ENCODE peak calls at places on chromosomes 11 and 22, in nine cellular contexts. One of them, this sample, is unnamed.

GRCh38 chr11:58963551-58964075 is 24.3 kb downstream of the GLYATL1 start:
- DNase-seq in tibial nerve: no peak
- DNase-seq in ovary: no peak
- DNase-seq in heart right ventricle: no peak
- DNase-seq in fibroblast of the aortic adventitia: peak; percentile 85
- DNase-seq in mesothelial cell of epicardium: no peak
- DNase-seq in cardiac muscle cell: peak; percentile 46
- DNase-seq in testis: peak; percentile 19
- DNase-seq in coronary artery: no peak
- DNase-seq in this sample: no peak

GRCh38 chr22:50004923-50005322 is 7.6 kb downstream of the IL17REL start:
- DNase-seq in coronary artery: no peak
- DNase-seq in tibial nerve: no peak
- DNase-seq in mesothelial cell of epicardium: no peak
- DNase-seq in heart right ventricle: no peak
- DNase-seq in testis: no peak
- DNase-seq in fibroblast of the aortic adventitia: no peak
- DNase-seq in cardiac muscle cell: no peak
- DNase-seq in ovary: no peak
- DNase-seq in this sample: no peak

GRCh38 chr11:122655527-122656072 is at the start of gene UBASH3B:
- DNase-seq in testis: peak; percentile 93
- DNase-seq in heart right ventricle: peak; percentile 79
- DNase-seq in tibial nerve: peak; percentile 48
- DNase-seq in ovary: peak; percentile 64
- DNase-seq in coronary artery: peak; percentile 82
- DNase-seq in cardiac muscle cell: peak; percentile 84
- DNase-seq in fibroblast of the aortic adventitia: peak; percentile 83
- DNase-seq in mesothelial cell of epicardium: peak; percentile 52
- DNase-seq in this sample: no peak

GRCh38 chr11:107593941-107594340 is 3.0 kb downstream of the ELMOD1 start:
- DNase-seq in ovary: no peak
- DNase-seq in tibial nerve: no peak
- DNase-seq in testis: no peak
- DNase-seq in fibroblast of the aortic adventitia: no peak
- DNase-seq in coronary artery: no peak
- DNase-seq in mesothelial cell of epicardium: no peak
- DNase-seq in cardiac muscle cell: peak; percentile 20
- DNase-seq in heart right ventricle: no peak
- DNase-seq in this sample: no peak

GRCh38 chr11:104462346-104462745 is 298.4 kb upstream of the PDGFD start:
- DNase-seq in coronary artery: no peak
- DNase-seq in ovary: peak; percentile 24
- DNase-seq in heart right ventricle: peak; percentile 25
- DNase-seq in cardiac muscle cell: no peak
- DNase-seq in fibroblast of the aortic adventitia: peak; percentile 47
- DNase-seq in mesothelial cell of epicardium: no peak
- DNase-seq in tibial nerve: no peak
- DNase-seq in testis: no peak
- DNase-seq in this sample: no peak

GRCh38 chr11:129426776-129427175 is 51.1 kb downstream of the BARX2 start:
- DNase-seq in cardiac muscle cell: no peak
- DNase-seq in mesothelial cell of epicardium: no peak
- DNase-seq in fibroblast of the aortic adventitia: no peak
- DNase-seq in coronary artery: no peak
- DNase-seq in ovary: no peak
- DNase-seq in tibial nerve: no peak
- DNase-seq in heart right ventricle: no peak
- DNase-seq in testis: no peak
- DNase-seq in this sample: peak; percentile 51

GRCh38 chr11:104043678-104044239 is 7.3 kb downstream of the DDI1 start:
- DNase-seq in testis: no peak
- DNase-seq in mesothelial cell of epicardium: no peak
- DNase-seq in coronary artery: no peak
- DNase-seq in cardiac muscle cell: no peak
- DNase-seq in ovary: no peak
- DNase-seq in fibroblast of the aortic adventitia: peak; percentile 70
- DNase-seq in tibial nerve: no peak
- DNase-seq in heart right ventricle: no peak
- DNase-seq in this sample: no peak

GRCh38 chr11:122977455-122978302 is 4.0 kb downstream of the BSX start:
- DNase-seq in coronary artery: no peak
- DNase-seq in heart right ventricle: no peak
- DNase-seq in ovary: no peak
- DNase-seq in mesothelial cell of epicardium: no peak
- DNase-seq in fibroblast of the aortic adventitia: no peak
- DNase-seq in tibial nerve: no peak
- DNase-seq in cardiac muscle cell: peak; percentile 31
- DNase-seq in testis: no peak
- DNase-seq in this sample: no peak

GRCh38 chr11:56700242-56700918 is 1.5 kb downstream of the OR9G1 start:
- DNase-seq in cardiac muscle cell: no peak
- DNase-seq in mesothelial cell of epicardium: no peak
- DNase-seq in testis: no peak
- DNase-seq in fibroblast of the aortic adventitia: no peak
- DNase-seq in ovary: no peak
- DNase-seq in coronary artery: no peak
- DNase-seq in tibial nerve: no peak
- DNase-seq in heart right ventricle: no peak
- DNase-seq in this sample: no peak

GRCh38 chr22:48923165-48923875 is 904.4 kb downstream of the BRD1 start:
- DNase-seq in cardiac muscle cell: no peak
- DNase-seq in ovary: no peak
- DNase-seq in heart right ventricle: no peak
- DNase-seq in mesothelial cell of epicardium: no peak
- DNase-seq in testis: no peak
- DNase-seq in coronary artery: no peak
- DNase-seq in fibroblast of the aortic adventitia: no peak
- DNase-seq in tibial nerve: no peak
- DNase-seq in this sample: peak; percentile 69

GRCh38 chr11:34837246-34837856 is 78.8 kb downstream of the APIP start:
- DNase-seq in mesothelial cell of epicardium: no peak
- DNase-seq in testis: peak; percentile 22
- DNase-seq in coronary artery: no peak
- DNase-seq in fibroblast of the aortic adventitia: no peak
- DNase-seq in heart right ventricle: no peak
- DNase-seq in tibial nerve: no peak
- DNase-seq in cardiac muscle cell: no peak
- DNase-seq in ovary: no peak
- DNase-seq in this sample: no peak

GRCh38 chr11:85628771-85629341 is 463 bp downstream of the TMEM126B start:
- DNase-seq in ovary: no peak
- DNase-seq in mesothelial cell of epicardium: no peak
- DNase-seq in fibroblast of the aortic adventitia: peak; percentile 5
- DNase-seq in heart right ventricle: no peak
- DNase-seq in coronary artery: no peak
- DNase-seq in tibial nerve: no peak
- DNase-seq in cardiac muscle cell: no peak
- DNase-seq in testis: no peak
- DNase-seq in this sample: no peak

GRCh38 chr11:57324154-57324885 is 432 bp downstream of the TNKS1BP1 start:
- DNase-seq in coronary artery: no peak
- DNase-seq in tibial nerve: no peak
- DNase-seq in cardiac muscle cell: peak; percentile 76
- DNase-seq in mesothelial cell of epicardium: peak; percentile 65
- DNase-seq in ovary: peak; percentile 68
- DNase-seq in heart right ventricle: peak; percentile 45
- DNase-seq in fibroblast of the aortic adventitia: peak; percentile 52
- DNase-seq in testis: peak; percentile 43
- DNase-seq in this sample: peak; percentile 89

GRCh38 chr22:49598338-49598737 is 229.3 kb downstream of the BRD1 start:
- DNase-seq in cardiac muscle cell: no peak
- DNase-seq in fibroblast of the aortic adventitia: no peak
- DNase-seq in heart right ventricle: no peak
- DNase-seq in testis: no peak
- DNase-seq in ovary: no peak
- DNase-seq in mesothelial cell of epicardium: no peak
- DNase-seq in coronary artery: no peak
- DNase-seq in tibial nerve: no peak
- DNase-seq in this sample: no peak

DNA sequence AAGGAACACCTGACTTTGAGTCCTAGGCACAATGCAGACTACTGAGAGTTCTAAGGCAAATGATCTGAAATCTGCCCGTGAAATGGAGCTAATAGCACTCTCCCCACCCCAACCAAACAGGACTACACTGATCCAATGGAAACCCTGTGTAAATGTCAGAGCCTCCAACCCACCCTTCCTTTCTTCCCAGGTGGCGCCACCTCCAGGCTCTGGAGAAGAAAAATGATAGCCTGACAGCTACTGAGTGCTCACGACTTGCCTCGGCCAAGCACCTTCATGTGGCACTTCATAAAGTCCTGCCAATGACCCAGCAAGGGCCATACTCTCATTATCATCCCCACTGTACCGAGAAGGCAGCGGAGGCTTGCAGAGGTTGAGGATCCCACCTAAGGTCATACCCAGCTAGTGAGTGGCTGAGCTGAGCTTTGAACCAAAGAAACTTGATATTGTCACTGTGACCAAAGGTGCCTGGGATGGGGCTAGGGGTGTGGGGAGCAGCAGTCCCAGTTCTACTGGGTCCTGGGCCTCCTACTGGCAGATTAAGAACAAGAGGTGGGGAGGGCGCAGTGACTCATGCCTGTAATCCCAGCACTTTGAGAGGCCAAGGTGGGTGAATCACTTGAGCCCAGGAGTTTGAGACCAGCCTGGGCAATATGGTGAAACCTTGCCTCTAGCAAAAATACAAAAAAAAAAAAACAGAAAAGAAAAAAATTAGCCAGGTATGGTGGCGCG is 20.5 kb downstream of the TST start:
- DNase-seq in cardiac muscle cell: no peak
- DNase-seq in heart right ventricle: no peak
- DNase-seq in mesothelial cell of epicardium: no peak
- DNase-seq in ovary: no peak
- DNase-seq in fibroblast of the aortic adventitia: peak; percentile 18
- DNase-seq in tibial nerve: no peak
- DNase-seq in testis: no peak
- DNase-seq in coronary artery: no peak
- DNase-seq in this sample: no peak
- TF ChIP-seq CTCF in cardiac muscle cell: no peak
- TF ChIP-seq CTCF in heart right ventricle: no peak
- TF ChIP-seq CTCF in mesothelial cell of epicardium: no peak
- TF ChIP-seq CTCF in ovary: no peak
- TF ChIP-seq CTCF in fibroblast of the aortic adventitia: no peak
- TF ChIP-seq CTCF in tibial nerve: no peak
- TF ChIP-seq CTCF in testis: no peak
- TF ChIP-seq CTCF in coronary artery: no peak
- TF ChIP-seq CTCF in this sample: no peak

GRCh38 chr22:42699953-42700352 is 20.7 kb downstream of the A4GALT start:
- DNase-seq in fibroblast of the aortic adventitia: no peak
- DNase-seq in heart right ventricle: no peak
- DNase-seq in mesothelial cell of epicardium: no peak
- DNase-seq in cardiac muscle cell: no peak
- DNase-seq in coronary artery: no peak
- DNase-seq in ovary: no peak
- DNase-seq in tibial nerve: no peak
- DNase-seq in testis: no peak
- DNase-seq in this sample: no peak

GRCh38 chr22:42699281-42699681 is 21.4 kb downstream of the A4GALT start:
- DNase-seq in tibial nerve: no peak
- DNase-seq in ovary: no peak
- DNase-seq in coronary artery: no peak
- DNase-seq in fibroblast of the aortic adventitia: no peak
- DNase-seq in heart right ventricle: no peak
- DNase-seq in cardiac muscle cell: peak; percentile 35
- DNase-seq in testis: no peak
- DNase-seq in mesothelial cell of epicardium: no peak
- DNase-seq in this sample: no peak

GRCh38 chr22:42701694-42702093 is 19.0 kb downstream of the A4GALT start:
- DNase-seq in coronary artery: no peak
- DNase-seq in fibroblast of the aortic adventitia: no peak
- DNase-seq in ovary: no peak
- DNase-seq in testis: no peak
- DNase-seq in tibial nerve: no peak
- DNase-seq in cardiac muscle cell: no peak
- DNase-seq in heart right ventricle: no peak
- DNase-seq in mesothelial cell of epicardium: no peak
- DNase-seq in this sample: no peak

GRCh38 chr22:42700355-42700754 is 20.3 kb downstream of the A4GALT start:
- DNase-seq in testis: no peak
- DNase-seq in ovary: no peak
- DNase-seq in heart right ventricle: no peak
- DNase-seq in mesothelial cell of epicardium: no peak
- DNase-seq in fibroblast of the aortic adventitia: no peak
- DNase-seq in tibial nerve: no peak
- DNase-seq in cardiac muscle cell: no peak
- DNase-seq in coronary artery: no peak
- DNase-seq in this sample: no peak

GRCh38 chr22:42700901-42701300 is 19.8 kb downstream of the A4GALT start:
- DNase-seq in heart right ventricle: no peak
- DNase-seq in ovary: no peak
- DNase-seq in tibial nerve: no peak
- DNase-seq in fibroblast of the aortic adventitia: no peak
- DNase-seq in coronary artery: no peak
- DNase-seq in testis: no peak
- DNase-seq in mesothelial cell of epicardium: no peak
- DNase-seq in cardiac muscle cell: no peak
- DNase-seq in this sample: no peak
- TF ChIP-seq CTCF in heart right ventricle: no peak
- TF ChIP-seq CTCF in ovary: no peak
- TF ChIP-seq CTCF in tibial nerve: no peak
- TF ChIP-seq CTCF in fibroblast of the aortic adventitia: no peak
- TF ChIP-seq CTCF in coronary artery: no peak
- TF ChIP-seq CTCF in testis: no peak
- TF ChIP-seq CTCF in mesothelial cell of epicardium: no peak
- TF ChIP-seq CTCF in cardiac muscle cell: no peak
- TF ChIP-seq CTCF in this sample: no peak

DNA sequence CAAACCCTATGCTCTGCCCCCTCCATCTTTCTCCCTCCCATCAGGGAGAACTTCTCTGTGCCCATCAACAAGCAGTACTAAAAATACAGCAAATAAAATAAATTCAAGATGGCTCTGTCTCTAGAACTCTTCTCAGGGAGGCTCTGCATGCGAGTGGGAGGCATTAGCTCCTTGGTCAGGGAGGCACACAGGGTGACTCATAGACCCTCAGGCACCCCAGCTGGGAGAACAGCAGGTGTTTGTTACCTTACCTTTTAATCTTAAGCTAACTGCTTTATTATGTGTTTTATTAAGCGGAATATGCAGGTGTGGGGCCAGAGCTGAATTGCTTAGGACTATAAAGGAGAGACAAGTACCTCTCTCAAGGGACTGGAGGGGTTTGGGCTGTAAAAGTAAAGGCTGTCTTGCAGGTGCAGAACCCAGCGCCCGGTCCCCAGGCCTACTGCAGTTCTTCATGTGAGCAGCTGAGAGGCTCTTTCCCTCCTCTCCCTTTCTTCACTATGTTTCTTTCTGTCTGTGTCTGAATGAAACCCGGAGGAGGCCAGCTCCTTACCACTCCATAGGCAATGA is 20.8 kb downstream of the CSNK2A3 start:
- DNase-seq in ovary: no peak
- DNase-seq in coronary artery: no peak
- DNase-seq in testis: no peak
- DNase-seq in heart right ventricle: no peak
- DNase-seq in mesothelial cell of epicardium: no peak
- DNase-seq in fibroblast of the aortic adventitia: no peak
- DNase-seq in cardiac muscle cell: no peak
- DNase-seq in tibial nerve: no peak
- DNase-seq in this sample: no peak
- TF ChIP-seq CTCF in ovary: no peak
- TF ChIP-seq CTCF in coronary artery: no peak
- TF ChIP-seq CTCF in testis: no peak
- TF ChIP-seq CTCF in heart right ventricle: no peak
- TF ChIP-seq CTCF in mesothelial cell of epicardium: no peak
- TF ChIP-seq CTCF in fibroblast of the aortic adventitia: no peak
- TF ChIP-seq CTCF in cardiac muscle cell: no peak
- TF ChIP-seq CTCF in tibial nerve: no peak
- TF ChIP-seq CTCF in this sample: no peak

GRCh38 chr11:70522613-70523311 is 124.4 kb downstream of the CTTN start:
- DNase-seq in heart right ventricle: no peak
- DNase-seq in coronary artery: no peak
- DNase-seq in tibial nerve: no peak
- DNase-seq in ovary: no peak
- DNase-seq in mesothelial cell of epicardium: no peak
- DNase-seq in cardiac muscle cell: no peak
- DNase-seq in fibroblast of the aortic adventitia: no peak
- DNase-seq in testis: no peak
- DNase-seq in this sample: no peak
- TF ChIP-seq CTCF in heart right ventricle: no peak
- TF ChIP-seq CTCF in coronary artery: no peak
- TF ChIP-seq CTCF in tibial nerve: no peak
- TF ChIP-seq CTCF in ovary: no peak
- TF ChIP-seq CTCF in mesothelial cell of epicardium: no peak
- TF ChIP-seq CTCF in cardiac muscle cell: no peak
- TF ChIP-seq CTCF in fibroblast of the aortic adventitia: no peak
- TF ChIP-seq CTCF in testis: no peak
- TF ChIP-seq CTCF in this sample: no peak